ENCODE peak calls at places on chromosomes 13 and 19, in ten cellular contexts. V, O, J, Y, B, L, F, E, Q and H are unnamed samples. For H3K4me1, the result is how much of the 10 kb centered on the place peaks cover.

GRCh38 chr19:16726916-16727315 is 7.3 kb downstream of the NWD1 start:
- DNase-seq in V (no peak), O (no peak), J (no peak), Y (no peak), B (no peak), L (no peak), F (no peak), E (no peak), Q (no peak), H (no peak)

GRCh38 chr19:18915639-18916038 is 3.5 kb downstream of the COPE start:
- DNase-seq in V (no peak), O (peak), J (no peak), Y (peak), B (peak), L (no peak), F (peak), E (no peak), Q (peak), H (no peak)

GRCh38 chr19:47389150-47389556 is 30.2 kb downstream of the MEIS3 start:
- DNase-seq in V (no peak), O (peak), J (no peak), Y (no peak), B (no peak), L (no peak), F (peak), E (no peak), Q (no peak), H (no peak)

GRCh38 chr13:40483601-40484000 is 182.8 kb downstream of the FOXO1 start:
- DNase-seq in V (no peak), O (no peak), J (no peak), Y (peak), B (no peak), L (peak), F (no peak), E (no peak), Q (no peak), H (no peak)

GRCh38 chr13:111598751-111599150 is 278.3 kb downstream of the TEX29 start:
- DNase-seq in V (no peak), O (no peak), J (no peak), Y (no peak), B (no peak), L (no peak), F (no peak), E (no peak), Q (no peak), H (no peak)

GRCh38 chr13:110137677-110138008 is 169.3 kb downstream of the COL4A1 start:
- DNase-seq in V (no peak), O (peak), J (no peak), Y (peak), B (peak), L (peak), F (peak), E (no peak), Q (no peak), H (no peak)

GRCh38 chr13:41652735-41653361 is 195.5 kb downstream of the RGCC start:
- DNase-seq in V (no peak), O (peak), J (peak), Y (peak), B (no peak), L (no peak), F (peak), E (no peak), Q (peak), H (peak)

GRCh38 chr13:33180009-33180804 is 105.3 kb downstream of the STARD13 start:
- DNase-seq in V (no peak), O (no peak), J (no peak), Y (no peak), B (no peak), L (no peak), F (no peak), E (no peak), Q (peak), H (no peak)

GRCh38 chr13:94435604-94436226 is 43.8 kb downstream of the DCT start:
- DNase-seq in V (no peak), O (peak), J (peak), Y (no peak), B (no peak), L (no peak), F (peak), E (no peak), Q (peak), H (peak)

GRCh38 chr13:27920677-27921420 is 1.0 kb downstream of the PDX1 start:
- DNase-seq in V (no peak), O (peak), J (no peak), Y (peak), B (no peak), L (no peak), F (peak), E (peak), Q (peak), H (no peak)

GRCh38 chr13:112622375-112622774 is 34.4 kb upstream of the TUBGCP3 start:
- DNase-seq in V (no peak), O (no peak), J (no peak), Y (no peak), B (no peak), L (no peak), F (no peak), E (no peak), Q (no peak), H (no peak)
- H3K4me1 ChIP-seq in V (under half), O (under half), J (under half), Y (under half), B (under half), L (under half), F (under half), E (under half), Q (under half), H (under half)

GRCh38 chr13:50074843-50075242 is 59.6 kb downstream of the KCNRG start:
- DNase-seq in V (no peak), O (no peak), J (no peak), Y (no peak), B (no peak), L (no peak), F (no peak), E (no peak), Q (no peak), H (no peak)

GRCh38 chr13:50072676-50073075 is 57.4 kb downstream of the KCNRG start:
- DNase-seq in V (no peak), O (no peak), J (no peak), Y (no peak), B (no peak), L (no peak), F (no peak), E (no peak), Q (no peak), H (no peak)

GRCh38 chr13:50073340-50073739 is 58.1 kb downstream of the KCNRG start:
- DNase-seq in V (no peak), O (no peak), J (no peak), Y (no peak), B (no peak), L (no peak), F (no peak), E (no peak), Q (no peak), H (no peak)

GRCh38 chr13:50078512-50079277 is 63.5 kb downstream of the KCNRG start:
- DNase-seq in V (no peak), O (no peak), J (no peak), Y (no peak), B (no peak), L (no peak), F (no peak), E (no peak), Q (no peak), H (no peak)

DNA sequence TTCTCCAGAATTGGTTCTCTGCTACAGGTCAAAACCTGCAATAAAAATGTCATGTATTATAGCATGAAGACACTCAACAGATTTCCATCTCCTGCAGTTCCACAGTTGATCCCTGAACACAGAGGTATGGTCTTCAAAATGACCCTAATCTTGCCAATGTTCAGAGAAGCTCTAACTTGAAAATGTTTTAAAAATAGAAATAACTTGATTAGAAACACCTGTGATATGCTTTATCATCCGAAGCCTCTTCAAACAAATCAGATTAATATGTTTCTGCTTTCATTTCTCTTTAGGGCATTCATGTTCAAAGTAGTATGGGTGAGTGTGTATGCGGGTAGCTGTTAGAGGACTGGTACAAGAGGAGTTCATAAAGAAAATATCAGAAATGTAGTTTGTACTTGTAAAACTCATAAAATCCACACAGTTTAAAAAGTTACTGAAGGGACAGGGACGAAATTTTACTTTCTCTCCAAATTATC is 60.4 kb downstream of the KCNRG start:
- DNase-seq in V (no peak), O (no peak), J (no peak), Y (no peak), B (no peak), L (no peak), F (no peak), E (no peak), Q (no peak), H (no peak)
- H3K4me3 ChIP-seq in V (peak), O (peak), J (no peak), Y (no peak), B (no peak), L (no peak), F (no peak), E (no peak), Q (no peak), H (no peak)

GRCh38 chr19:12736854-12737665 is at the start of gene GET3:
- DNase-seq in V (peak), O (peak), J (peak), Y (peak), B (peak), L (peak), F (peak), E (peak), Q (peak), H (peak)

GRCh38 chr19:12730054-12730453 is 4.4 kb downstream of the TRIR start:
- DNase-seq in V (no peak), O (no peak), J (no peak), Y (no peak), B (no peak), L (no peak), F (no peak), E (no peak), Q (no peak), H (no peak)

GRCh38 chr19:12731337-12731736 is 3.1 kb downstream of the TRIR start:
- DNase-seq in V (no peak), O (no peak), J (no peak), Y (no peak), B (no peak), L (no peak), F (no peak), E (no peak), Q (no peak), H (no peak)

GRCh38 chr19:12733907-12734214 is 623 bp downstream of the TRIR start:
- DNase-seq in V (no peak), O (no peak), J (peak), Y (no peak), B (no peak), L (no peak), F (no peak), E (no peak), Q (no peak), H (no peak)

DNA sequence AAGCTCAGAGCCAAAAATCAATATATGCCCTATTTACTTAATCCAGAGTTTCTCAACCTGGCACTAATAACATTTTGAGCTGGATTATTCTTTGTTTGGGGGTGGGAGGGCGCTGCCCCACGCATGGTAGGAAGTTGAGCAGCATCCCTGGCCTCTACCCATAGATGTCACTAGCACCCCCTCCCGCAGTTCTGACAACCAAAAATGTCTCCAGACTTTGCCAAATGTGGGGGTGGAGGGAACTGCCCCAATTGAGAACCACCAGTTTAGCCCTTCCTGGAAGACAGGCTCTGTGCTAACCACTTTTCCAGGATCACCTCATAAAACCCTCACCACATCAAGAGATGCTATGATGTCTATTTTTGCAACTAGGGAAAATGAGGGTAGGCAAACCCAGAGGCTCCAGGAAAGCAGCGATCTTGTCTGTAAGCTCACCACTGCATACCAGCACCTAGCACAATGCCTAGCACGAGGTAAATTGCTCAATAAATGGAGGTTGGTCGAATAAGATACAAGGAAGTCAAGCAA is 1.1 kb downstream of the TRIR start:
- DNase-seq in V (no peak), O (peak), J (peak), Y (no peak), B (peak), L (no peak), F (peak), E (no peak), Q (peak), H (peak)
- H3K4me1 ChIP-seq in V (under half), O (under half), J (under half), Y (under half), B (under half), L (half or more), F (under half), E (under half), Q (under half), H (under half)

GRCh38 chr13:95556981-95557380 is 4.5 kb downstream of the CLDN10 start:
- DNase-seq in V (no peak), O (no peak), J (no peak), Y (no peak), B (no peak), L (no peak), F (no peak), E (no peak), Q (no peak), H (no peak)

GRCh38 chr13:95553614-95554385 is 1.3 kb downstream of the CLDN10 start:
- DNase-seq in V (no peak), O (no peak), J (no peak), Y (peak), B (peak), L (no peak), F (peak), E (peak), Q (peak), H (no peak)

GRCh38 chr13:95560387-95560786 is 7.9 kb downstream of the CLDN10 start:
- DNase-seq in V (no peak), O (no peak), J (no peak), Y (no peak), B (no peak), L (no peak), F (no peak), E (no peak), Q (no peak), H (no peak)

GRCh38 chr13:95564091-95564490 is 11.6 kb downstream of the CLDN10 start:
- DNase-seq in V (no peak), O (peak), J (no peak), Y (no peak), B (no peak), L (no peak), F (peak), E (no peak), Q (peak), H (no peak)

DNA sequence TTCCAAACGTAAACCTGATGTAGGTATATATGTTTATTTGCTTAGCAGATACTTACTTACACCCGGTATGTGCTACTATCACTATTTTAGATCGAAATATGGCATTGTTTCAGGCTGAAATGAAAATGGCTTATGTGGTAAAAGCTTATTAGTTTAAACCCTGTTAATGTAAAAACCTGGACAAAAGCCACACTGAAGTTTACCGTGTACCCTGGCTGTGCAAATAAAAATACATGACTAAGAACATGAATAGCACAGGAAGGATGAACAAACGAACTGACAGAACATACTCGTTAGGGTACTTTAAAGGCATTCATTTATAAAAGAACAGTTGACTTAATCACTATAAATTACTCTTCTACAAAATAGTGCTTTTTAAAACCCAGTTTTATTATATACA is 6.6 kb downstream of the CLDN10 start:
- DNase-seq in V (no peak), O (no peak), J (no peak), Y (no peak), B (no peak), L (no peak), F (no peak), E (no peak), Q (no peak), H (no peak)
- H3K4me3 ChIP-seq in V (no peak), O (no peak), J (no peak), Y (no peak), B (no peak), L (no peak), F (no peak), E (no peak), Q (no peak), H (no peak)

GRCh38 chr19:1855040-1855827 is 7.0 kb upstream of the REXO1 start:
- DNase-seq in V (no peak), O (peak), J (peak), Y (peak), B (peak), L (peak), F (peak), E (peak), Q (peak), H (peak)
- H3K4me1 ChIP-seq in V (under half), O (half or more), J (half or more), Y (half or more), B (under half), L (half or more), F (under half), E (under half), Q (under half), H (half or more)